ENCODE peak calls at places on chromosome 1, in five cellular contexts. F is uterus, W is colonic mucosa, D is RWPE2, T is hepatocyte. Y is an unnamed sample. For H3K4me1, the result is how much of the 10 kb centered on the place peaks cover.

GRCh38 chr1:32830092-32830852 is 12.8 kb downstream of the S100PBP start:
- DNase-seq in F (no peak), D (no peak), T (no peak), W (no peak), Y (no peak)

GRCh38 chr1:192831706-192832355 is 23.0 kb downstream of the RGS2 start:
- DNase-seq in W (no peak), D (no peak), F (no peak), T (no peak), Y (no peak)

GRCh38 chr1:154807048-154807591 is 63.0 kb downstream of the KCNN3 start:
- DNase-seq in F (no peak), W (no peak), D (no peak), T (no peak), Y (no peak)

GRCh38 chr1:3429766-3430165 is 24.7 kb upstream of the ARHGEF16 start:
- DNase-seq in T (no peak), D (no peak), W (no peak), F (no peak), Y (no peak)

GRCh38 chr1:23381233-23381885 is 11.7 kb upstream of the ZNF436 start:
- DNase-seq in T (no peak), W (no peak), D (no peak), F (no peak), Y (no peak)

GRCh38 chr1:112298558-112298957 is 97.5 kb upstream of the CTTNBP2NL start:
- DNase-seq in W (peak), D (no peak), T (peak), F (no peak), Y (peak)

GRCh38 chr1:116754203-116754977 is at the start of gene CD2:
- DNase-seq in T (no peak), W (no peak), F (no peak), D (no peak), Y (no peak)

GRCh38 chr1:171984850-171985485 is 143.7 kb downstream of the DNM3 start:
- DNase-seq in T (peak), F (no peak), D (no peak), W (no peak), Y (no peak)

GRCh38 chr1:118322369-118322768 is 137.3 kb upstream of the SPAG17 start:
- DNase-seq in W (no peak), T (no peak), F (no peak), D (no peak), Y (no peak)

GRCh38 chr1:36458910-36459309 is 5.3 kb downstream of the MRPS15 start:
- DNase-seq in W (no peak), T (no peak), F (no peak), D (no peak), Y (no peak)

GRCh38 chr1:2587071-2587859 is 688 bp downstream of the PRXL2B start:
- DNase-seq in W (peak), D (no peak), T (no peak), F (no peak), Y (no peak)

GRCh38 chr1:152107984-152108898 is 7.0 kb downstream of the TCHH start:
- DNase-seq in F (no peak), T (no peak), W (peak), D (peak), Y (no peak)

GRCh38 chr1:40694353-40694874 is 2.9 kb downstream of the NFYC start:
- DNase-seq in D (no peak), F (no peak), W (no peak), T (no peak), Y (no peak)

GRCh38 chr1:1124786-1125642 is 9.1 kb upstream of the C1orf159 start:
- DNase-seq in D (no peak), W (peak), T (peak), F (no peak), Y (no peak)

GRCh38 chr1:240970253-240970652 is 358.3 kb upstream of the GREM2 start:
- DNase-seq in W (no peak), T (no peak), D (no peak), F (no peak), Y (no peak)

GRCh38 chr1:53107570-53108322 is 34.7 kb downstream of the SLC1A7 start:
- DNase-seq in F (no peak), W (no peak), D (no peak), T (peak), Y (no peak)

GRCh38 chr1:231395051-231395995 is 26.8 kb downstream of the EGLN1 start:
- DNase-seq in T (peak), W (no peak), D (no peak), F (peak), Y (no peak)

GRCh38 chr1:151990856-151991198 is 2.8 kb downstream of the S100A10 start:
- DNase-seq in F (peak), W (peak), D (no peak), T (peak), Y (peak)

GRCh38 chr1:26281091-26281958 is 1.4 kb downstream of the SH3BGRL3 start:
- DNase-seq in T (no peak), W (no peak), D (no peak), F (no peak), Y (no peak)

GRCh38 chr1:63915121-63915520 is 141.3 kb downstream of the ROR1 start:
- DNase-seq in D (no peak), W (no peak), F (no peak), T (no peak), Y (no peak)

GRCh38 chr1:186512698-186513457 is 52.0 kb upstream of the PDC start:
- DNase-seq in D (no peak), T (no peak), F (no peak), W (no peak), Y (no peak)

GRCh38 chr1:171432473-171432872 is 52.9 kb upstream of the PRRC2C start:
- DNase-seq in D (no peak), F (no peak), W (no peak), T (no peak), Y (no peak)

GRCh38 chr1:192573499-192573898 is 2.1 kb upstream of the RGS1 start:
- DNase-seq in W (no peak), D (no peak), T (no peak), F (no peak), Y (no peak)

GRCh38 chr1:46017876-46018503 is 114.4 kb downstream of the PIK3R3 start:
- DNase-seq in D (no peak), F (no peak), T (no peak), W (no peak), Y (no peak)

GRCh38 chr1:38327559-38327973 is 281.0 kb upstream of the POU3F1 start:
- DNase-seq in F (no peak), T (no peak), D (no peak), W (no peak), Y (no peak)

GRCh38 chr1:112707217-112708001 is 482 bp upstream of the RHOC start:
- DNase-seq in D (peak), T (peak), F (peak), W (peak), Y (peak)

GRCh38 chr1:109775408-109775807 is 11.7 kb upstream of the EPS8L3 start:
- DNase-seq in F (no peak), T (no peak), W (no peak), D (peak), Y (no peak)

GRCh38 chr1:3494321-3495308 is 40.1 kb downstream of the ARHGEF16 start:
- DNase-seq in D (no peak), W (no peak), F (no peak), T (no peak), Y (no peak)

GRCh38 chr1:244778356-244778755 is 57.1 kb upstream of the COX20 start:
- DNase-seq in D (no peak), F (no peak), T (no peak), W (no peak), Y (no peak)

GRCh38 chr1:145877923-145878486 is 7.7 kb downstream of the ANKRD35 start:
- DNase-seq in D (no peak), W (no peak), T (peak), F (no peak), Y (no peak)

GRCh38 chr1:172442404-172442803 is 1.5 kb downstream of the PIGC start:
- DNase-seq in W (no peak), D (no peak), F (no peak), T (no peak), Y (no peak)

GRCh38 chr1:52127181-52128175 is 14.4 kb upstream of the ZFYVE9 start:
- DNase-seq in T (peak), D (no peak), W (peak), F (no peak), Y (peak)

GRCh38 chr1:76156987-76157386 is 82.4 kb downstream of the ST6GALNAC3 start:
- DNase-seq in T (no peak), W (no peak), F (no peak), D (no peak), Y (no peak)

GRCh38 chr1:230040440-230040839 is 26.6 kb upstream of the GALNT2 start:
- DNase-seq in T (no peak), F (no peak), D (no peak), W (no peak), Y (no peak)

GRCh38 chr1:221741364-221741970 is 422 bp downstream of the DUSP10 start:
- DNase-seq in F (peak), W (peak), T (peak), D (no peak), Y (peak)

GRCh38 chr1:211082824-211083223 is 51.1 kb downstream of the KCNH1 start:
- DNase-seq in D (no peak), F (no peak), W (no peak), T (no peak), Y (no peak)

GRCh38 chr1:171355727-171356126 is 41.7 kb downstream of the FMO4 start:
- DNase-seq in D (no peak), F (no peak), W (no peak), T (peak), Y (no peak)

DNA sequence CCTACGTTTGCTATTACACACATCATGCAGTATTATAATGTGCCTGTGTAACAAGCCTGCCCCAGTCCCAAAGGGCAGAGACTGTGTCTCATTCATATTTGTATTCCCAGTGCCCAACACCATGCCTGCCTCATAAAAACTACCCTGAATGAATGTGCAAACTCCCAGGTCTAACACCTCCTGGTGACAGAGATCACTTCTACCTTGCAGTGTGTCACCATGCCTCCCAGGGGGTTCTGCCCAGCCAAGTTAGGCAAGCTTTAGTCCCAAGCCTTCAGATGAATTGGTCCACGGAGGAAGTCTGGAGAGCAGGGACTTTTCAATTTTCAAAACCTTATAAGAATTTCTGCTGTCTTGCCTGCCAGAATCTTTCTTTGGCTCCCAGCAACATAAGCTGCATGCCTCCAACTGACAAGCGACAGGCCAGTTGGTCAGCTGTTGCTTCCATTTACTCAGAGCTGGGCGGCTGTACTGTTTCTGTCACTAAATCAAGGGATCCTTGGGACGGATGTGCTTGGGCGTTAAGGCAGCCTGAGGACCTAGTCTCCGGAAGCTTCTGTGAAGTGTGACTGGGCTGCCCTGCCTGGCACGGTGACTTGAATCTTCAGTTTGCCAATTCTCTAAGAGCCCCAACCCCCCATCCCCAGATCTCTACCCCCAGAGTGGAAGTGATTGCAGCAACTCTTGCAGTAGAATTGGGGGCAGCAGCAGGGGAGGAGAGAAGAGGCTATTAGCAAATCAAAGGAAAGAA is 1.2 kb downstream of the RXRG start:
- DNase-seq in W (no peak), T (no peak), F (no peak), D (no peak), Y (no peak)
- H3K4me3 ChIP-seq in W (no peak), T (no peak), F (no peak), D (no peak), Y (no peak)

GRCh38 chr1:31703431-31704260 is at the start of gene COL16A1:
- DNase-seq in F (peak), W (peak), D (no peak), T (peak), Y (peak)
- H3K4me1 ChIP-seq in F (under half), W (under half), D (half or more), T (under half), Y (under half)

GRCh38 chr1:81634294-81634693 is 166.4 kb upstream of the ADGRL2 start:
- DNase-seq in D (no peak), F (no peak), W (no peak), T (no peak), Y (no peak)

DNA sequence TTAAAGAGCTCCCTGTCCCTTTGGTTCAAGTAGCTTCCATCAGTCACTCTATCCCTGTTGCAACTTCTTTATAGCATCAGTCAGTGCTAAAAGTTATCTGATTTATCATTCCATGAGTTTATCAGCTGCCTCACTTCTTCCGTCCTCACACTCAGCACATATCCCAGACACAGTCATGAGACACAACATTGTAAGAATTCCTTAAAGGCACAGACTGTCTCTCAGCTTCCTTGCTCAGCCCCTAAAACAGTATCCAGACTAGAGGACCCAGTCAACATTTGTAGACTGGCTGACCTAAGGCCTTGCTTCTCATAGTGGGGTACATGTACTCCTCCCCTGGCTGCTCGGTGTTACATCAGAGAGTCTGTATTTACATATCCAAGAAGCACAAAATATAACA is 164.9 kb upstream of the ADGRL2 start:
- DNase-seq in F (no peak), D (no peak), W (no peak), T (peak), Y (no peak)
- TF ChIP-seq CTCF in F (no peak), D (no peak), W (no peak), T (no peak), Y (no peak)

GRCh38 chr1:174018565-174018964 is 3.6 kb downstream of the RC3H1 start:
- DNase-seq in F (no peak), W (no peak), T (no peak), D (no peak), Y (no peak)

GRCh38 chr1:174023438-174023837 is 1.3 kb upstream of the RC3H1 start:
- DNase-seq in W (peak), D (no peak), F (no peak), T (peak), Y (peak)

GRCh38 chr1:174021611-174022079 is 512 bp downstream of the RC3H1 start:
- DNase-seq in W (peak), D (peak), T (peak), F (peak), Y (peak)

GRCh38 chr1:174022080-174022975 is at the start of gene RC3H1:
- DNase-seq in T (peak), W (peak), D (peak), F (peak), Y (peak)

GRCh38 chr1:174022976-174023277 is 770 bp upstream of the RC3H1 start:
- DNase-seq in T (no peak), F (no peak), D (no peak), W (no peak), Y (no peak)
- H3K4me3 ChIP-seq in T (peak), F (peak), D (peak), W (peak), Y (peak)

GRCh38 chr1:182565537-182565936 is 23.5 kb downstream of the RNASEL start:
- DNase-seq in F (no peak), D (no peak), T (no peak), W (no peak), Y (no peak)
- H3K4me1 ChIP-seq in F (under half), D (under half), T (under half), W (under half), Y (under half)

DNA sequence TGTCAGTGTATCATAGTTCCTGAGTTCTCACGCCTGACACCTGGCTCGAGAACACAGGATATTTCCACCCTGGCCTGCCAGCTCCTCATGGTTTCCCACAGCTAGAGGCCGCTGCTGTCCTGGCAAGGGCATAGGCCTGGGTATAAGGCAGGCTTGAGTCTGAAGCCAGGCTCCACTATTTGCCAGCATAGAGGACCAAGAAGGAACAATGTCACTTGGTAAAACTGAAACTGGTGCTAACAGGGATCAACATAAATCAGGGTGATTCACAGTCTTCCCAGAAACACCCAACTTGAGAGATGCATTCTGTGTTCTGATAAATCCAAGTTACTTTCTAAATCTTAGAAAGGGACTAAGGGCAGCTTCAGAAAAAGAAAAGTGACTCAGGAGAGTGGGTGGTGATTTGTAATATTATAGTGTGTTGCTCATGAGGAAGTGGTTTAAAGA is 6.9 kb upstream of the S100A2 start:
- DNase-seq in T (peak), D (peak), W (peak), F (peak), Y (peak)
- TF ChIP-seq CTCF in T (peak), D (peak), W (peak), F (peak), Y (peak)

DNA sequence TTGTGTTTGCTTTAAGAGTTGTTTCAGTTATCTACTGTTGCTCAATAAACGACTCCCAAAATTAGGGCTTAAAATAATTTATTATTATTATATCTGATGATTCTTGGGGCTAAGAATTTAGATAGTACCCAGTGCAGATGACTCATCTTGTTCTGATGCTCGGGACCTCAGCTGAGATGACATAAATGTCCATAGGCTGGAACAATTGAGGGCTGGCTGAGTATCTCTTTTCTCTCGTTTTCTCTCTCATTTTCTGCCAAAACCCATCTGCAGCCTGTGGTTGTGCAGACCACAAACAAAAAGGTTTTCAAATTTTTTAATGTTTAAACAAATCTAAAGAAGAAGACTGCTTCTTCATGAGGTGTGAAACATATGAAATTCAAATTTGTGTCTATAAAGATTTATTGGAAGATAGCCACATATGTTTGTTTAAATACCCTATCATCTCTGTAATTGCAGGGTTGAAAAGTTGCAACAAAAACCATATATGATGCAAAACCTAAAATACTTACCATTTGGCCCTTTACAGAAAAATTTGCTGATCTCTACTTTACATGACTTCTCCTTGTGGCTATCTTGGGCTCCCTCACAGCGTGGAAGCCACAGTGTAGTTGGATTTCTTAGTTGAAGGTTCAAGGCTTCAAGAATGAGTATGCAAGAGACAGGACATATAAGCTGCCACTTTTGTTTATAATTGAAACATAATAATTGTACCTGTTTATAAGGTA is 14.8 kb upstream of the PTPRC start:
- DNase-seq in W (no peak), D (no peak), T (no peak), F (no peak), Y (no peak)
- H3K4me3 ChIP-seq in W (no peak), D (no peak), T (no peak), F (no peak), Y (no peak)